ENCODE peak calls at places on chromosomes 2 and 18, in eight cellular contexts. K is sigmoid colon, J is brain microvascular endothelial cell, P is GM12865, G is epithelial cell of esophagus, S is choroid plexus epithelial cell, U is GM23338, H is tibial nerve. X is an unnamed sample.
A peak's percentile ranks its signal among the peaks of the same experiment; 100 is the strongest.

GRCh38 chr2:104856973-104857261 is 3.0 kb downstream of the POU3F3 start:
- DNase-seq in H (no peak), J (no peak), K (no peak), G (no peak), P (peak; percentile 10), U (no peak), S (no peak), X (no peak)

GRCh38 chr18:7593194-7593819 is 26.2 kb downstream of the PTPRM start:
- DNase-seq in H (no peak), U (no peak), S (no peak), J (no peak), G (no peak), P (no peak), K (no peak), X (no peak)

GRCh38 chr2:187377335-187377734 is 70.7 kb downstream of the CALCRL start:
- DNase-seq in S (peak; percentile 20), K (no peak), U (no peak), J (peak; percentile 2), H (no peak), G (no peak), P (no peak), X (peak; percentile 24)

GRCh38 chr18:73201940-73202339 is 334.2 kb upstream of the NETO1 start:
- DNase-seq in K (no peak), J (peak; percentile 33), P (no peak), S (peak; percentile 39), G (peak; percentile 66), U (no peak), H (no peak), X (no peak)

GRCh38 chr2:239636808-239637207 is 236.0 kb upstream of the HDAC4 start:
- DNase-seq in H (no peak), P (no peak), U (no peak), K (no peak), J (no peak), S (no peak), G (no peak), X (no peak)

GRCh38 chr2:7023542-7023941 is 106.3 kb downstream of the RNF144A start:
- DNase-seq in U (no peak), S (peak; percentile 90), K (peak; percentile 59), P (no peak), G (no peak), H (no peak), J (peak; percentile 22), X (peak; percentile 69)

GRCh38 chr2:128778843-128779242 is 460.2 kb upstream of the HS6ST1 start:
- DNase-seq in S (no peak), U (no peak), J (no peak), K (no peak), G (no peak), H (no peak), P (no peak), X (no peak)

GRCh38 chr2:105393373-105394055 is 5.3 kb downstream of the FHL2 start:
- DNase-seq in U (no peak), S (peak; percentile 96), J (peak; percentile 93), K (no peak), P (no peak), H (no peak), G (no peak), X (peak; percentile 82)

GRCh38 chr18:10145523-10145922 is 231.7 kb downstream of the VAPA start:
- DNase-seq in J (no peak), G (no peak), H (no peak), U (no peak), P (no peak), S (no peak), K (no peak), X (no peak)

GRCh38 chr2:84829693-84830092 is 51.2 kb downstream of the TRABD2A start:
- DNase-seq in G (no peak), H (no peak), U (no peak), S (no peak), P (no peak), K (no peak), J (no peak), X (no peak)

GRCh38 chr2:159146930-159147666 is 139.4 kb downstream of the WDSUB1 start:
- DNase-seq in U (no peak), G (peak; percentile 76), S (no peak), H (no peak), K (no peak), P (no peak), J (no peak), X (no peak)

GRCh38 chr18:25190468-25190867 is 161.5 kb downstream of the ZNF521 start:
- DNase-seq in U (no peak), G (no peak), K (no peak), P (peak; percentile 48), H (no peak), S (no peak), J (no peak), X (no peak)

GRCh38 chr18:80033181-80034067 is 810 bp upstream of the RBFA start:
- DNase-seq in U (peak; percentile 84), P (no peak), K (peak; percentile 79), J (peak; percentile 83), H (peak; percentile 17), G (peak; percentile 30), S (peak; percentile 28), X (no peak)

GRCh38 chr18:8818982-8819381 is 113.6 kb downstream of the MTCL1 start:
- DNase-seq in P (no peak), H (no peak), K (no peak), G (no peak), J (no peak), U (no peak), S (no peak), X (no peak)

GRCh38 chr2:169572189-169572588 is 1.5 kb downstream of the FASTKD1 start:
- DNase-seq in S (no peak), G (no peak), J (no peak), P (no peak), U (no peak), K (no peak), H (no peak), X (no peak)
- H3K4me3 ChIP-seq in S (no peak overlapping the region), G (no peak overlapping the region), J (no peak overlapping the region), P (peak overlapping the region; percentile 94), U (peak overlapping the region; percentile 3), K (peak overlapping the region; percentile 79), H (no peak overlapping the region), X (no peak overlapping the region)

GRCh38 chr2:23601301-23601965 is 216.5 kb downstream of the KLHL29 start:
- DNase-seq in H (no peak), P (no peak), G (no peak), K (no peak), U (no peak), S (peak; percentile 20), J (no peak), X (no peak)

GRCh38 chr2:23603581-23603980 is 218.6 kb downstream of the KLHL29 start:
- DNase-seq in S (no peak), P (no peak), K (peak; percentile 73), U (no peak), H (no peak), G (no peak), J (no peak), X (no peak)

GRCh38 chr2:23603156-23603555 is 218.2 kb downstream of the KLHL29 start:
- DNase-seq in P (no peak), H (no peak), G (no peak), U (no peak), J (no peak), K (peak; percentile 59), S (no peak), X (no peak)

GRCh38 chr2:23600336-23600735 is 215.4 kb downstream of the KLHL29 start:
- DNase-seq in K (peak; percentile 83), S (no peak), U (no peak), P (no peak), J (no peak), G (no peak), H (no peak), X (no peak)

GRCh38 chr2:23602113-23602512 is 217.1 kb downstream of the KLHL29 start:
- DNase-seq in U (no peak), J (peak; percentile 86), P (no peak), G (peak; percentile 73), K (peak; percentile 98), S (peak; percentile 77), H (no peak), X (peak; percentile 33)
- TF ChIP-seq CTCF in U (no peak), J (no peak), P (no peak), G (no peak), K (no peak), S (no peak), H (no peak), X (no peak)

DNA sequence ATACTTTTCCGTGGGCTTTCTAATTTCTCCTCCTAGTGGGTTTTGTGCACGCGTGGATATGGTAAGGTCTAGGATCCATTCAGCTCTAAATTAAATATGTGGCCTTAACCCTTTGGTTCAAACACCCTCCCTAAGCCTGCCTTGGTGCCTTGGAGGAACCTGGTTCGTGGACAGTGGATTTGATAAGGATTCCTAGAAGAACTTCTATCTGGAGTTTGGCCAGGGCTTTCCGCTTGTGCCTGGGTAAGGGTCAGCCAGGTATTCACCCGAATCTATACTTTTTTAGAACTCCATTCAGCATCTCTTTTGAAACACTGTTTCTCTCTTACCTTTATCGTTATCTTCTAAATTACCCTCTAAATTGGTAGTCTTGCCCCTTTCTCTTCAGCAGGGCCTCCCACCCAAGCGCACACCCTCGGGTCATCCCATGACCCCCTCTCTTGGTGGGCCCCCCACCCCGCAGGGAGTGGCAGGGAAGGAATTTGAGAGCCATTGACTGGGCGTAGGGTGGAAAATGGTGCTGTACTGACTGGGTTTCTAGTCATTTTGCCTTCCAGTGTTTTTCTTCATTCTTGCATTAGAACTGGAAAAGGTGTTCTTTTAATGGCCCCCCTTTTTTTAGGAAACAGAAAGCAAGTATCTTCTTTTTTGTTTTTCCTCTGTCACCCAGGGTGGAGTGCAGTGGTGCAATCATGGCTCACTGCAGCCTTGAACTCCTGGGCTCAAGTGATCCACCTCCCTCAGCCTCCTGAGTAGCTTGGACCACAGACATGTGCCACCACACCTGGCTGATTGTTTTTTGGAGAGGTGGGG is 1.8 kb downstream of the SOCS6 start:
- DNase-seq in G (no peak), U (no peak), K (no peak), J (no peak), S (no peak), P (no peak), H (no peak), X (no peak)
- H3K4me3 ChIP-seq in G (peak overlapping the region; percentile 82), U (peak overlapping the region; percentile 88), K (peak overlapping the region; percentile 86), J (peak overlapping the region; percentile 70), S (peak overlapping the region; percentile 75), P (peak overlapping the region; percentile 94), H (peak overlapping the region; percentile 68), X (peak overlapping the region; percentile 73)

GRCh38 chr18:44977856-44978255 is 297.2 kb downstream of the SETBP1 start:
- DNase-seq in J (no peak), S (no peak), U (no peak), P (no peak), K (no peak), G (no peak), H (no peak), X (no peak)

GRCh38 chr18:44974174-44974573 is 293.5 kb downstream of the SETBP1 start:
- DNase-seq in K (no peak), J (no peak), U (peak; percentile 41), G (no peak), H (no peak), P (no peak), S (no peak), X (no peak)

GRCh38 chr18:44969214-44969842 is 288.6 kb downstream of the SETBP1 start:
- DNase-seq in J (no peak), H (no peak), G (no peak), U (peak; percentile 5), S (no peak), K (no peak), P (no peak), X (no peak)

GRCh38 chr18:44968336-44968735 is 287.6 kb downstream of the SETBP1 start:
- DNase-seq in J (no peak), P (no peak), H (no peak), K (no peak), U (peak; percentile 54), G (no peak), S (no peak), X (no peak)

GRCh38 chr18:44973282-44973681 is 292.6 kb downstream of the SETBP1 start:
- DNase-seq in G (no peak), S (peak; percentile 41), P (peak; percentile 46), J (peak; percentile 12), K (no peak), U (peak; percentile 51), H (no peak), X (peak; percentile 12)
- TF ChIP-seq CTCF in G (peak; percentile 13), S (peak; percentile 58), P (no peak), J (peak; percentile 50), K (no peak), U (peak; percentile 59), H (no peak), X (peak; percentile 33)